ENCODE peak calls at places on chromosomes 2 and 18, in eight cellular contexts. B is SK-MEL-5; U is K562; M is SW480; P is GM10248; K is mesendoderm; R is CD4-positive, CD25-positive, alpha-beta regulatory T cell; L is Panc1. C is an unnamed sample.
A peak's percentile ranks its signal among the peaks of the same experiment; 100 is the strongest.

GRCh38 chr18:55522011-55522410 is 66.0 kb downstream of the TCF4 start:
- DNase-seq in B (peak; percentile 69), U (peak; percentile 23), M (no peak), P (peak; percentile 24), K (peak; percentile 83), R (no peak), L (no peak), C (peak; percentile 82)

GRCh38 chr2:17981936-17982335 is 103.5 kb downstream of the KCNS3 start:
- DNase-seq in B (no peak), U (no peak), M (no peak), P (no peak), K (no peak), R (no peak), L (no peak), C (no peak)

GRCh38 chr2:122263746-122264145 is 508.3 kb downstream of the TSN start:
- DNase-seq in B (peak; percentile 5), U (no peak), M (no peak), P (no peak), K (no peak), R (no peak), L (no peak), C (no peak)

GRCh38 chr2:239288951-239289481 is 111.8 kb downstream of the HDAC4 start:
- DNase-seq in B (no peak), U (no peak), M (no peak), P (peak; percentile 72), K (no peak), R (no peak), L (no peak), C (peak; percentile 11)

GRCh38 chr2:137929504-137929886 is 34.8 kb upstream of the HNMT start:
- DNase-seq in B (no peak), U (no peak), M (no peak), P (no peak), K (peak; percentile 31), R (no peak), L (no peak), C (no peak)

GRCh38 chr2:12721571-12722444 is 5.1 kb downstream of the TRIB2 start:
- DNase-seq in B (peak; percentile 69), U (no peak), M (peak; percentile 86), P (no peak), K (no peak), R (no peak), L (no peak), C (no peak)

GRCh38 chr2:38187416-38188127 is 111.6 kb upstream of the CYP1B1 start:
- DNase-seq in B (peak; percentile 78), U (no peak), M (peak; percentile 21), P (no peak), K (no peak), R (no peak), L (no peak), C (no peak)

GRCh38 chr2:241225545-241225944 is 37.1 kb downstream of the ANO7 start:
- DNase-seq in B (no peak), U (no peak), M (no peak), P (no peak), K (no peak), R (no peak), L (no peak), C (no peak)

GRCh38 chr18:13397504-13398163 is 179.1 kb downstream of the LDLRAD4 start:
- DNase-seq in B (no peak), U (no peak), M (no peak), P (no peak), K (no peak), R (no peak), L (no peak), C (no peak)

GRCh38 chr2:47566207-47566858 is 163.4 kb downstream of the MSH2 start:
- DNase-seq in B (no peak), U (no peak), M (no peak), P (no peak), K (no peak), R (no peak), L (no peak), C (no peak)

GRCh38 chr2:160315337-160315736 is 115.3 kb upstream of the ITGB6 start:
- DNase-seq in B (peak; percentile 34), U (no peak), M (no peak), P (no peak), K (no peak), R (no peak), L (no peak), C (no peak)

GRCh38 chr2:111162718-111163331 is 42.1 kb downstream of the BCL2L11 start:
- DNase-seq in B (no peak), U (no peak), M (no peak), P (no peak), K (no peak), R (no peak), L (no peak), C (no peak)